ENCODE peak calls at places on chromosome 1, in four cellular contexts. G is stimulated activated CD4-positive, alpha-beta T cell treated with anti-CD3 and anti-CD28 coated beads, Interleukin-15, amount 100 ng/mL, for 24 hours; H is HS-5; L is AG08395. K is an unnamed sample.
A peak's percentile ranks its signal among the peaks of the same experiment; 100 is the strongest.

GRCh38 chr1:85496881-85497582 is 32.1 kb upstream of the DDAH1 start:
- DNase-seq in L (no peak), H (no peak), G (no peak), K (no peak)

GRCh38 chr1:247246325-247247115 is 9.4 kb upstream of the VN1R5 start:
- DNase-seq in G (no peak), H (no peak), L (no peak), K (no peak)

GRCh38 chr1:101587749-101588148 is 350.9 kb downstream of the S1PR1 start:
- DNase-seq in G (no peak), L (no peak), H (no peak), K (no peak)

GRCh38 chr1:219031821-219032220 is 141.9 kb upstream of the LYPLAL1 start:
- DNase-seq in L (no peak), H (no peak), G (no peak), K (no peak)

GRCh38 chr1:39490596-39491145 is 765 bp upstream of the BMP8A start:
- DNase-seq in H (no peak), G (peak; percentile 29), L (no peak), K (no peak)

GRCh38 chr1:199859525-199859924 is 168.0 kb upstream of the NR5A2 start:
- DNase-seq in L (peak; percentile 11), G (no peak), H (peak; percentile 85), K (no peak)

GRCh38 chr1:5597991-5598823 is 394.0 kb downstream of the NPHP4 start:
- DNase-seq in G (no peak), H (no peak), L (no peak), K (no peak)

GRCh38 chr1:205438213-205439158 is 16.6 kb upstream of the LEMD1 start:
- DNase-seq in G (no peak), H (no peak), L (peak; percentile 89), K (no peak)

GRCh38 chr1:156845953-156846545 is 12.9 kb downstream of the INSRR start:
- DNase-seq in L (no peak), H (no peak), G (no peak), K (no peak)

GRCh38 chr1:236612349-236612748 is 8.0 kb upstream of the HEATR1 start:
- DNase-seq in G (no peak), H (no peak), L (no peak), K (no peak)

GRCh38 chr1:41998250-41998649 is 79.5 kb upstream of the HIVEP3 start:
- DNase-seq in H (no peak), L (no peak), G (no peak), K (no peak)

GRCh38 chr1:76959581-76959980 is 92.3 kb downstream of the ST6GALNAC5 start:
- DNase-seq in L (no peak), G (no peak), H (no peak), K (no peak)